ENCODE peak calls at places on chromosomes 2 and 18, in five cellular contexts. I is GDM1, E is NCI-H345, J is cardiac muscle cell, O is GM12891. D is an unnamed sample.

GRCh38 chr2:136917281-136917680 is 151.9 kb downstream of the THSD7B start:
- DNase-seq in O (no peak), J (no peak), I (no peak), E (no peak), D (no peak)

GRCh38 chr2:163752252-163752651 is 16.4 kb upstream of the FIGN start:
- DNase-seq in J (no peak), O (no peak), I (no peak), E (no peak), D (no peak)

GRCh38 chr18:36798738-36799473 is 29.9 kb downstream of the TPGS2 start:
- DNase-seq in I (no peak), J (no peak), E (no peak), O (no peak), D (no peak)

GRCh38 chr2:30625600-30626208 is 178.7 kb downstream of the LCLAT1 start:
- DNase-seq in I (no peak), O (no peak), J (peak), E (no peak), D (no peak)

GRCh38 chr2:70531419-70532130 is 22.1 kb downstream of the TGFA start:
- DNase-seq in E (no peak), I (no peak), O (no peak), J (no peak), D (no peak)

GRCh38 chr2:26184086-26184485 is 11.2 kb downstream of the GAREM2 start:
- DNase-seq in O (no peak), J (no peak), I (no peak), E (no peak), D (no peak)

GRCh38 chr2:8559811-8560210 is 122.0 kb upstream of the ID2 start:
- DNase-seq in I (no peak), O (no peak), E (no peak), J (no peak), D (no peak)

GRCh38 chr18:70431203-70431624 is 142.4 kb downstream of the SOCS6 start:
- DNase-seq in E (no peak), J (no peak), O (no peak), I (no peak), D (no peak)

GRCh38 chr2:235000426-235001236 is 48.8 kb downstream of the SH3BP4 start:
- DNase-seq in J (no peak), E (no peak), O (no peak), I (no peak), D (no peak)

GRCh38 chr2:43000242-43001054 is 208.1 kb upstream of the HAAO start:
- DNase-seq in I (no peak), O (no peak), J (no peak), E (peak), D (peak)

GRCh38 chr2:158743899-158744298 is 51.2 kb upstream of the DAPL1 start:
- DNase-seq in O (no peak), I (no peak), J (no peak), E (no peak), D (no peak)

GRCh38 chr2:152028182-152028862 is 70.5 kb downstream of the CACNB4 start:
- DNase-seq in I (no peak), O (no peak), E (no peak), J (no peak), D (no peak)

GRCh38 chr2:233061591-233062446 is 1.7 kb downstream of the INPP5D start:
- DNase-seq in J (no peak), E (no peak), I (no peak), O (no peak), D (no peak)

D was measured in hypothalamus.